ENCODE peak calls at places on chromosomes 16 and 17, in seven cellular contexts. G is mucosa of descending colon; T is CD4-positive, alpha-beta memory T cell; V is hepatocyte; J is PC-9; P is stomach; H is GM23248. R is an unnamed sample. For H3K4me1, the result is how much of the 10 kb centered on the place peaks cover.

GRCh38 chr17:48011405-48012150 is 26.0 kb downstream of the COPZ2 start:
- DNase-seq in T (peak), V (peak), H (peak), J (peak), G (peak), P (peak), R (peak)

GRCh38 chr17:55037828-55038227 is 69.3 kb downstream of the STXBP4 start:
- DNase-seq in T (no peak), G (no peak), P (no peak), V (no peak), H (no peak), J (no peak), R (no peak)

GRCh38 chr16:28212532-28212873 is 738 bp upstream of the XPO6 start:
- DNase-seq in J (peak), V (peak), T (no peak), G (no peak), H (peak), P (no peak), R (peak)

GRCh38 chr17:50169121-50169764 is 3.4 kb downstream of the SGCA start:
- DNase-seq in T (peak), P (no peak), J (peak), V (peak), G (peak), H (peak), R (peak)

GRCh38 chr16:50833929-50834328 is 92.0 kb downstream of the CYLD start:
- DNase-seq in T (no peak), J (no peak), H (no peak), G (no peak), P (no peak), V (no peak), R (no peak)

GRCh38 chr17:61376931-61377838 is 22.5 kb upstream of the TBX2 start:
- DNase-seq in H (no peak), P (no peak), G (no peak), J (no peak), T (no peak), V (no peak), R (no peak)

GRCh38 chr16:22670044-22670536 is 143.9 kb upstream of the HS3ST2 start:
- DNase-seq in T (no peak), V (no peak), J (no peak), G (no peak), P (no peak), H (peak), R (no peak)

GRCh38 chr17:8859029-8859803 is 8.3 kb downstream of the PIK3R6 start:
- DNase-seq in P (no peak), V (no peak), H (peak), G (no peak), J (no peak), T (no peak), R (peak)

GRCh38 chr17:73297934-73298861 is 13.6 kb downstream of the CDC42EP4 start:
- DNase-seq in T (no peak), H (no peak), V (no peak), G (no peak), J (no peak), P (no peak), R (no peak)

GRCh38 chr17:50565559-50566350 is 5.2 kb downstream of the CACNA1G start:
- DNase-seq in H (peak), G (no peak), V (no peak), J (no peak), T (peak), P (no peak), R (no peak)

GRCh38 chr17:81379523-81379942 is 15.7 kb upstream of the BAHCC1 start:
- DNase-seq in H (peak), G (peak), T (no peak), V (no peak), P (peak), J (peak), R (peak)

GRCh38 chr17:64920419-64921172 is 1.3 kb upstream of the LRRC37A3 start:
- DNase-seq in P (no peak), V (peak), G (peak), T (no peak), H (peak), J (no peak), R (no peak)

GRCh38 chr16:85220125-85220839 is 108.0 kb upstream of the CIBAR2 start:
- DNase-seq in T (no peak), G (peak), H (peak), J (no peak), P (peak), V (peak), R (peak)

GRCh38 chr17:51119415-51120356 is 982 bp downstream of the SPAG9 start:
- DNase-seq in H (peak), J (peak), T (peak), V (peak), P (peak), G (peak), R (peak)

GRCh38 chr17:27349540-27350021 is 55.7 kb downstream of the WSB1 start:
- DNase-seq in V (no peak), G (peak), T (no peak), H (no peak), J (no peak), P (no peak), R (no peak)

GRCh38 chr17:50589112-50589712 is 28.7 kb downstream of the CACNA1G start:
- DNase-seq in T (no peak), H (peak), P (peak), V (no peak), J (no peak), G (no peak), R (peak)

GRCh38 chr16:15567823-15568222 is 75.1 kb downstream of the MARF1 start:
- DNase-seq in P (no peak), T (no peak), G (no peak), V (no peak), H (no peak), J (no peak), R (no peak)

GRCh38 chr17:47810200-47810821 is 11.3 kb downstream of the OSBPL7 start:
- DNase-seq in H (peak), G (peak), T (no peak), V (peak), P (peak), J (peak), R (peak)

GRCh38 chr16:4537376-4538066 is 1.1 kb downstream of the CDIP1 start:
- DNase-seq in V (no peak), P (peak), H (peak), G (no peak), J (no peak), T (no peak), R (peak)

GRCh38 chr17:12744298-12744697 is 45.0 kb upstream of the ARHGAP44 start:
- DNase-seq in T (no peak), H (peak), J (no peak), G (no peak), V (no peak), P (no peak), R (no peak)

GRCh38 chr16:85205747-85206471 is 93.6 kb upstream of the CIBAR2 start:
- DNase-seq in T (no peak), J (no peak), H (peak), V (peak), P (no peak), G (no peak), R (no peak)

GRCh38 chr17:30234954-30235353 is 543 bp downstream of the SLC6A4 start:
- DNase-seq in J (no peak), G (no peak), T (no peak), H (peak), V (no peak), P (no peak), R (no peak)

GRCh38 chr16:87166934-87167333 is 150.3 kb downstream of the C16orf95 start:
- DNase-seq in J (no peak), G (no peak), P (no peak), V (no peak), T (no peak), H (no peak), R (no peak)

GRCh38 chr16:85767569-85767968 is 16.7 kb upstream of the C16orf74 start:
- DNase-seq in P (no peak), H (peak), G (no peak), T (no peak), J (peak), V (peak), R (peak)

GRCh38 chr16:67013823-67014640 is 14.9 kb upstream of the CBFB start:
- DNase-seq in P (peak), H (peak), G (peak), J (peak), V (peak), T (peak), R (no peak)

GRCh38 chr17:10435096-10435495 is 13.3 kb upstream of the MYH8 start:
- DNase-seq in V (no peak), J (no peak), G (no peak), P (no peak), H (peak), T (no peak), R (no peak)

GRCh38 chr17:78418627-78419026 is 40.2 kb downstream of the PGS1 start:
- DNase-seq in H (no peak), P (no peak), G (no peak), V (no peak), T (no peak), J (no peak), R (no peak)

GRCh38 chr17:74864866-74865395 is 5.2 kb upstream of the GRIN2C start:
- DNase-seq in T (peak), V (peak), G (peak), J (peak), H (peak), P (peak), R (peak)

GRCh38 chr16:82630219-82630618 is 3.5 kb downstream of the CDH13 start:
- DNase-seq in V (no peak), T (no peak), G (no peak), P (no peak), H (peak), J (no peak), R (peak)

GRCh38 chr17:292531-293382 is 59.9 kb downstream of the RPH3AL start:
- DNase-seq in V (no peak), T (no peak), J (no peak), G (no peak), H (no peak), P (no peak), R (no peak)

GRCh38 chr16:19520861-19521331 is 1.0 kb downstream of the GDE1 start:
- DNase-seq in G (peak), P (peak), H (peak), J (peak), T (no peak), V (peak), R (peak)

GRCh38 chr16:71345031-71345430 is 13.5 kb upstream of the CALB2 start:
- DNase-seq in J (no peak), G (no peak), V (no peak), H (no peak), P (no peak), T (no peak), R (no peak)

GRCh38 chr16:66512589-66513404 is 37.1 kb downstream of the TK2 start:
- DNase-seq in J (peak), V (no peak), G (no peak), P (peak), T (no peak), H (peak), R (no peak)

GRCh38 chr17:76467366-76467765 is at the start of gene AANAT:
- DNase-seq in V (no peak), J (no peak), T (no peak), G (no peak), P (no peak), H (no peak), R (no peak)

GRCh38 chr17:50693041-50693682 is 14.6 kb downstream of the ANKRD40 start:
- DNase-seq in V (no peak), T (no peak), G (no peak), J (no peak), H (peak), P (no peak), R (no peak)

GRCh38 chr17:80908776-80909175 is 82.9 kb upstream of the CHMP6 start:
- DNase-seq in J (no peak), T (no peak), V (no peak), G (no peak), P (no peak), H (no peak), R (no peak)

GRCh38 chr16:66325977-66326376 is 40.5 kb upstream of the CDH5 start:
- DNase-seq in H (no peak), T (no peak), G (no peak), V (no peak), J (no peak), P (no peak), R (no peak)

GRCh38 chr17:40341808-40342574 is 22.5 kb downstream of the GJD3 start:
- DNase-seq in H (peak), P (peak), T (no peak), G (peak), V (peak), J (peak), R (no peak)

GRCh38 chr17:40342575-40343058 is 21.9 kb downstream of the GJD3 start:
- DNase-seq in V (no peak), G (no peak), J (no peak), P (no peak), T (no peak), H (peak), R (no peak)

GRCh38 chr17:40340327-40340726 is 24.2 kb downstream of the GJD3 start:
- DNase-seq in G (no peak), P (no peak), J (no peak), T (no peak), H (no peak), V (no peak), R (no peak)

GRCh38 chr17:40339068-40339699 is 25.4 kb downstream of the GJD3 start:
- DNase-seq in H (no peak), G (no peak), V (no peak), J (no peak), T (no peak), P (no peak), R (no peak)

DNA sequence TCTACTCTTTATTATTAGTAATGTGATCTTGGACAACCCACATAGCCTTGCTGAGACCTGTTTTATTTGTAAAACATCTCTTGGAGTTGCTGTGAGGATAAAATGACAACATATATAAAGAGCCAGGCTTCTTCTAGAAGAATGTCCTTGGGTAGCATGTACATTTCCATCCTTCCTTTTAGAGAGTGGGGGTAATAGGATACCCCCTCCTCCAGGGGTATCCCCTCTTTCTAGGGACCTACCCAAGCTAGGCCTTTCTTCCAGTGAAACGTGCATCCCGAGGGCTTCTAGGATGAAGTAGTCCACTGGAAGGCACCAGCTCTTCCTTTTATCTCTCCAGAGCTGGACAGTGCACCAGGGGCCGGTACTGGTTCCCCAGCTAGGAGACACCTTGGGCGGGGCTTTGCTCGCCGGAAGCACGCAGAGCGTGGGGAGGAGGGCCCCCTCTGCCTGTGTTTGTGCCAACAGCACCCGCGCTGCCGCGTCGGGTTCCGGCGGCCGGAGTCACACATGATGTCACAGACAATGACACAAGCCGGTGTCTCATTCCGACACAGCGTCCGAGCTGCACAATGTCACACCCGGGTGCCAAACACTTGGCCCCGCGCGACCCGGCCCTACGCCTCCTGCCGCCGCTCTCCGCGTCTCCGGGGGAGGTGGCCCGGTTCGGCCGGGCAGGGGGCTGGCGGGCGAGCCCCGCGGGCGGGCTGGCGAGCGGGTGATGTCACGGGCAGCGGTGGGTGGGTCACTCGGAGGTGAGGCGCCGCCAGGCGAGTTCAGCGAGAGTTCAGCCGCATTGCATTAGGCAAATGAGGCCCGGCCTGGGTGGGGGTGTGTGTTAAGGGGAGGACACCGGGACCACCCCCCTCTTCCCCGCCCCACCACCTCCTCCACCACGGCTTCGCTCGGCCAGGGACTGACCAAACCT is 23.4 kb downstream of the GJD3 start:
- DNase-seq in J (peak), T (peak), G (peak), V (peak), P (peak), H (peak), R (peak)
- H3K4me1 ChIP-seq in J (under half), T (half or more), G (under half), V (under half), P (half or more), H (under half), R (half or more)

GRCh38 chr17:67554634-67555033 is 163.1 kb upstream of the NOL11 start:
- DNase-seq in G (no peak), H (no peak), V (no peak), J (no peak), P (no peak), T (no peak), R (no peak)
- H3K4me1 ChIP-seq in G (under half), H (under half), V (under half), J (under half), P (under half), T (under half), R (under half)

GRCh38 chr16:68086336-68086821 is 1.2 kb downstream of the NFATC3 start:
- DNase-seq in T (no peak), G (no peak), J (no peak), P (no peak), V (no peak), H (peak), R (peak)
- H3K4me1 ChIP-seq in T (half or more), G (under half), J (under half), P (half or more), V (under half), H (under half), R (under half)

GRCh38 chr17:17413215-17413792 is 63.5 kb upstream of the MED9 start:
- DNase-seq in V (no peak), T (no peak), J (no peak), H (peak), G (no peak), P (no peak), R (peak)

GRCh38 chr17:17416007-17416399 is 60.8 kb upstream of the MED9 start:
- DNase-seq in H (peak), T (peak), J (peak), P (no peak), G (peak), V (peak), R (peak)

GRCh38 chr17:17413821-17414220 is 63.0 kb upstream of the MED9 start:
- DNase-seq in P (no peak), J (no peak), T (no peak), V (no peak), G (no peak), H (peak), R (no peak)

GRCh38 chr17:17415006-17415405 is 61.8 kb upstream of the MED9 start:
- DNase-seq in J (no peak), V (no peak), G (no peak), T (no peak), P (no peak), H (no peak), R (no peak)

GRCh38 chr17:17414316-17414937 is 62.4 kb upstream of the MED9 start:
- DNase-seq in P (no peak), V (no peak), J (no peak), T (no peak), H (peak), G (no peak), R (peak)
- H3K4me1 ChIP-seq in P (under half), V (under half), J (under half), T (under half), H (under half), G (under half), R (half or more)

DNA sequence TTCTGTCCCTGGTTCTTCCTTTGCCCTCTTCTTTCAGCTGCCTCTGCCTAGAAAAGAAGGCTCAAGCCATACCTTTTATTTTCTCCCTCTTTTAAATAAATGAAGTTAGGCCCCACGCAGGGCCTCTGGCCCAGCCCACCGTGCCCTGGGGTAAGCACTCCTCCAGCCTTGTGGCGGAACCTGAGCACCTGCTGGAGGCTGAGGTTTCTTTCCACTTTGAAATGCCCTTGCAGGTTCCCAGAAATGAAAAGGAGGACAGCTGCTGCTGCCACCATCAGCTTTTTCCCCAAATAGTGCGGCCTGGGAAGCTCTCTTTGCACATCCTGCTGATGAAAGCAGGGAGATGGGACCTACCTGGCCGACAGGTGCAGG is 139.4 kb downstream of the CCDC182 start:
- DNase-seq in V (no peak), G (no peak), P (no peak), T (no peak), H (no peak), J (no peak), R (no peak)
- H3K4me1 ChIP-seq in V (under half), G (under half), P (under half), T (half or more), H (under half), J (under half), R (under half)

GRCh38 chr16:56743840-56744239 is 13.9 kb downstream of the NUP93 start:
- DNase-seq in P (no peak), V (no peak), J (no peak), H (peak), T (no peak), G (no peak), R (peak)
- H3K4me1 ChIP-seq in P (under half), V (under half), J (under half), H (under half), T (under half), G (under half), R (under half)

GRCh38 chr16:81526199-81526598 is 81.6 kb downstream of the CMIP start:
- DNase-seq in J (no peak), P (no peak), V (no peak), T (no peak), G (no peak), H (peak), R (peak)

GRCh38 chr16:81530296-81530721 is 85.7 kb downstream of the CMIP start:
- DNase-seq in H (no peak), G (no peak), V (no peak), T (no peak), P (no peak), J (peak), R (peak)

GRCh38 chr16:81526935-81527334 is 82.3 kb downstream of the CMIP start:
- DNase-seq in T (peak), G (no peak), P (no peak), H (peak), V (peak), J (peak), R (peak)

GRCh38 chr16:81528258-81528657 is 83.7 kb downstream of the CMIP start:
- DNase-seq in H (no peak), T (no peak), G (no peak), V (no peak), P (no peak), J (no peak), R (no peak)

GRCh38 chr16:81527477-81528178 is 83.0 kb downstream of the CMIP start:
- DNase-seq in T (no peak), H (no peak), J (no peak), G (no peak), V (no peak), P (no peak), R (no peak)
- H3K4me1 ChIP-seq in T (under half), H (under half), J (half or more), G (under half), V (under half), P (under half), R (half or more)